ENCODE peak calls at places on chromosome 14, in four cellular contexts. O is stimulated activated CD4-positive, alpha-beta T cell treated with anti-CD3 and anti-CD28 coated beads, Interleukin-1b, Interleukin-23, amount 100 ng/mL, for 1 hour; N is RWPE1; F is DMS79 treated with DMSO at 0.1 percent for 48 hours. U is an unnamed sample.

GRCh38 chr14:65193891-65194290 is 91.6 kb upstream of the MAX start:
- DNase-seq in O (no peak), N (no peak), F (no peak), U (no peak)

GRCh38 chr14:102185360-102185759 is 45.7 kb downstream of the WDR20 start:
- DNase-seq in O (no peak), N (no peak), F (no peak), U (no peak)

GRCh38 chr14:71438684-71439083 is 493.5 kb upstream of the RGS6 start:
- DNase-seq in O (no peak), N (no peak), F (peak), U (no peak)

GRCh38 chr14:22071001-22071400 is 397.4 kb upstream of the OR4E1 start:
- DNase-seq in O (no peak), N (no peak), F (no peak), U (no peak)

GRCh38 chr14:50600849-50601248 is 40.9 kb downstream of the ATL1 start:
- DNase-seq in O (no peak), N (no peak), F (no peak), U (no peak)

GRCh38 chr14:41606249-41607118 is at the start of gene LRFN5:
- DNase-seq in O (no peak), N (no peak), F (peak), U (no peak)

GRCh38 chr14:95460647-95461478 is 55.6 kb downstream of the SYNE3 start:
- DNase-seq in O (no peak), N (peak), F (peak), U (no peak)

GRCh38 chr14:72812292-72812851 is 81.5 kb downstream of the DPF3 start:
- DNase-seq in O (no peak), N (no peak), F (no peak), U (no peak)

GRCh38 chr14:105602799-105603763 is 76.7 kb downstream of the TMEM121 start:
- DNase-seq in O (no peak), N (no peak), F (no peak), U (no peak)

GRCh38 chr14:103516426-103517171 is 6.0 kb downstream of the CKB start:
- DNase-seq in O (no peak), N (no peak), F (no peak), U (no peak)

GRCh38 chr14:77140937-77141591 is 527 bp downstream of the ZDHHC22 start:
- DNase-seq in O (no peak), N (no peak), F (peak), U (no peak)

GRCh38 chr14:85195872-85196477 is 334.0 kb upstream of the FLRT2 start:
- DNase-seq in O (no peak), N (peak), F (no peak), U (no peak)

U was measured in cortex of kidney.